ENCODE peak calls at places on chromosomes 12 and 14, in four cellular contexts. P, U, B and K are unnamed samples.
A peak's percentile ranks its signal among the peaks of the same experiment; 100 is the strongest.

GRCh38 chr12:7156259-7157197 is 26.4 kb downstream of the CLSTN3 start:
- DNase-seq in P (no peak), U (no peak), B (no peak), K (peak; percentile 33)

GRCh38 chr14:80425686-80426085 is 214.4 kb upstream of the DIO2 start:
- DNase-seq in P (no peak), U (peak; percentile 24), B (no peak), K (no peak)

GRCh38 chr12:27780612-27781408 is 774 bp upstream of the MANSC4 start:
- DNase-seq in P (no peak), U (no peak), B (no peak), K (peak; percentile 66)

GRCh38 chr12:106074706-106075392 is 63.9 kb downstream of the NUAK1 start:
- DNase-seq in P (no peak), U (no peak), B (no peak), K (no peak)

GRCh38 chr14:96741151-96741977 is 55.8 kb upstream of the VRK1 start:
- DNase-seq in P (no peak), U (no peak), B (no peak), K (peak; percentile 92)

GRCh38 chr14:34826661-34827060 is 48.5 kb downstream of the BAZ1A start:
- DNase-seq in P (no peak), U (no peak), B (no peak), K (no peak)

GRCh38 chr14:34711169-34711568 is 3.2 kb downstream of the CFL2 start:
- DNase-seq in P (no peak), U (no peak), B (no peak), K (no peak)

GRCh38 chr12:69464433-69464832 is 5.8 kb upstream of the FRS2 start:
- DNase-seq in P (no peak), U (no peak), B (no peak), K (no peak)

GRCh38 chr12:116126610-116127009 is 150.9 kb downstream of the MED13L start:
- DNase-seq in P (no peak), U (no peak), B (no peak), K (no peak)

GRCh38 chr12:107368586-107368985 is 275.2 kb upstream of the CRY1 start:
- DNase-seq in P (no peak), U (no peak), B (no peak), K (no peak)

GRCh38 chr14:34364201-34364600 is 97.8 kb downstream of the SPTSSA start:
- DNase-seq in P (no peak), U (no peak), B (no peak), K (no peak)

GRCh38 chr12:27015730-27016076 is 1.5 kb upstream of the TM7SF3 start:
- DNase-seq in P (no peak), U (no peak), B (no peak), K (no peak)

GRCh38 chr14:39229601-39230110 is 4.1 kb upstream of the MIA2 start:
- DNase-seq in P (no peak), U (no peak), B (no peak), K (no peak)

GRCh38 chr14:51922624-51923023 is 62.2 kb downstream of the GNG2 start:
- DNase-seq in P (no peak), U (no peak), B (no peak), K (no peak)

GRCh38 chr12:90958995-90959394 is 4.0 kb upstream of the CCER1 start:
- DNase-seq in P (no peak), U (no peak), B (no peak), K (no peak)

GRCh38 chr14:100039903-100040302 is 25.3 kb upstream of the EVL start:
- DNase-seq in P (no peak), U (no peak), B (no peak), K (no peak)

GRCh38 chr14:23008836-23009235 is 1.1 kb downstream of the C14orf93 start:
- DNase-seq in P (no peak), U (no peak), B (no peak), K (no peak)
- H3K4me3 ChIP-seq in P (no peak overlapping the region), U (no peak overlapping the region), B (peak overlapping the region; percentile 64), K (no peak overlapping the region)

GRCh38 chr12:57107456-57107855 is 3.7 kb downstream of the STAT6 start:
- DNase-seq in P (no peak), U (no peak), B (no peak), K (peak; percentile 16)

GRCh38 chr12:57104292-57104910 is 6.8 kb downstream of the STAT6 start:
- DNase-seq in P (no peak), U (no peak), B (no peak), K (peak; percentile 24)

GRCh38 chr12:57105011-57105753 is 6.0 kb downstream of the STAT6 start:
- DNase-seq in P (no peak), U (no peak), B (no peak), K (peak; percentile 21)

GRCh38 chr12:57103856-57104255 is 7.3 kb downstream of the STAT6 start:
- DNase-seq in P (no peak), U (no peak), B (no peak), K (no peak)

DNA sequence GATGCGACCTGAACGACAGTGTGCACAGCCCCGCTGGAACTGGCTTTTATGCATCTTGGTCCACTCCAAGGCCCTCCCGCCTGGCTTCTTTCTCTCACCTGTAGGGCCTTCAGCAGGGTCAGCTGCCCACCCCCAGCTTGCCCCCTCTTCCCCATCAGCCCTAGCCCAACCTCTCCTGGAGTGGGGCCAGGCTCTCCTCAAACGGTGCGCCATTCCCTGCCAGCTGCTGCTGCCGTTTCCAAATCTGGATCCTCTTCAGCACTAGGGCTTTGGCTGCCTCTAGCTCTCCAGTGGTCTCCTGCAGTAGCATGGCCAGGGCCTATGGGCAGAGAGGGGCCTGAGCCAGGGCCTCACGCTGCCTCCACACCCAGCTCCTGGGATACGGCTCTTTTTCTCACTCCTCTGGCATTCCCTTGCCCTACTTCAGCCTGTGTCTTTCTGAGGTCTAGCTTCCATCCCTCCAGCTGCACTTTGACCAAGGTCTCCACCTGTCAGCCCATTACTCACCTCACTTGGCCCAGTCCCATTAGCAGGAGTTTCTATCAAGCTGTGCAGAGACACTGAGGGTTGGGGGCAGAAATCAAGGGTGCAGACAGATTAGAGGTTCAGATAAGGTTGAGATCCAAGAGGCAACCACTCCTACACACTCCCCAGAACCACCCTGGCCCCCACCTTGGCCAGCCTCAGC is 5.0 kb downstream of the STAT6 start:
- DNase-seq in P (no peak), U (no peak), B (no peak), K (peak; percentile 32)
- H3K36me3 ChIP-seq in P (peaks cover 20% of the 10 kb centered on the region), U (no peaks in the 10 kb centered on the region), B (peaks cover 51% of the 10 kb centered on the region), K (peaks cover 15% of the 10 kb centered on the region)

GRCh38 chr12:48022676-48023385 is 18.6 kb upstream of the COL2A1 start:
- DNase-seq in P (no peak), U (no peak), B (no peak), K (peak; percentile 55)
- H3K27me3 ChIP-seq in P (peaks cover 45% of the 10 kb centered on the region), U (peaks cover 6% of the 10 kb centered on the region), B (no peaks in the 10 kb centered on the region), K (peaks cover 98% of the 10 kb centered on the region)

GRCh38 chr12:75977590-75977951 is 54.0 kb downstream of the PHLDA1 start:
- DNase-seq in P (no peak), U (no peak), B (no peak), K (no peak)

GRCh38 chr12:75976913-75977312 is 54.7 kb downstream of the PHLDA1 start:
- DNase-seq in P (no peak), U (no peak), B (no peak), K (no peak)

GRCh38 chr12:75978677-75979076 is 52.9 kb downstream of the PHLDA1 start:
- DNase-seq in P (no peak), U (no peak), B (no peak), K (no peak)

GRCh38 chr12:75979181-75979580 is 52.4 kb downstream of the PHLDA1 start:
- DNase-seq in P (no peak), U (no peak), B (no peak), K (no peak)

DNA sequence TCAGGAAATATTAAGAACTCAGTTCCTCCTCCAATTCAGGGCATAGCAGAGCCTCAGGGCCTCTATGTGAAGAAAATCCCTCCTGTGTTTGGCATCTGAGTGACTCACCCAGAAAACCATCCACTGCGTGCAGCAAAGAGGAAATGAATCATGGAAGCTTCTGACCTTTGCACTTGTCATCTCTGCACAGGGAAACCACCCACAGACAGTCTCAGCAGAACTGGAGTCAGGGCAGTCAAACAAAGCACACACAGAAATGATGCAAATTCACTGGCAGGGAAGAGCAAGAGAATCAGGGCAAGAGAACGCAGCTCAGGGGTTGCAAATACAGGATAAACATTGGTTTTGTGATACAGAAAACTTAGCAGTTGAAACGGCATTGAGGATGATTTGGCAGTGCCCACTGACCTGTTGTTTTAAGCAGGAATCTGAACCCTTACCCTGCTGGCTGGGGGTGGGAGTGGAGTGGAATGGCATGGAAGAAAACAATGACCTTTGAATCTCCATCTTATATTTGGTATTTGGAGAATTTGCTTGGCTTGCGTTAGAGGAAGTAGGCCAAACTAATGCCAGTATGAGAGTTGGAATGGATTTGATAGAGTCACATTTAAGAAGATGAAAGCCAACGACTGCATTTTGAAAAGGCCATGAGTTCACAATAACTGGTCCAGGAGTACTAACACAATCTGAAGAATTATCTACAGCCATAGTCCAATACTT is 53.5 kb downstream of the PHLDA1 start:
- DNase-seq in P (peak; percentile 25), U (peak; percentile 98), B (peak; percentile 59), K (no peak)
- H3K4me3 ChIP-seq in P (no peak overlapping the region), U (no peak overlapping the region), B (no peak overlapping the region), K (no peak overlapping the region)